ENCODE peak calls at places on chromosome 11, in seven cellular contexts. T is body of pancreas, B is heart right ventricle, K is mammary epithelial cell, J is GM06990, V is neural progenitor cell, D is pancreas. X is an unnamed sample. For H3K27me3, the result is how much of the 10 kb centered on the place peaks cover.

GRCh38 chr11:130527648-130528300 is 79.3 kb downstream of the ADAMTS15 start:
- DNase-seq in T (no peak), B (peak), K (no peak), J (no peak), V (no peak), D (no peak), X (peak)

GRCh38 chr11:67998150-67999045 is 5.5 kb downstream of the UNC93B1 start:
- DNase-seq in T (no peak), B (no peak), K (no peak), J (no peak), V (no peak), D (no peak), X (no peak)

GRCh38 chr11:2293396-2294339 is 8.1 kb downstream of the C11orf21 start:
- DNase-seq in T (peak), B (no peak), K (no peak), J (no peak), V (peak), D (no peak), X (peak)

GRCh38 chr11:128318856-128319474 is 268.4 kb downstream of the ETS1 start:
- DNase-seq in T (no peak), B (no peak), K (no peak), J (peak), V (no peak), D (no peak), X (no peak)

GRCh38 chr11:46247090-46247489 is 30.4 kb upstream of the CREB3L1 start:
- DNase-seq in T (no peak), B (no peak), K (peak), J (no peak), V (no peak), D (no peak), X (no peak)

GRCh38 chr11:128894685-128895084 is 3.5 kb downstream of the KCNJ5 start:
- DNase-seq in T (peak), B (peak), K (no peak), J (no peak), V (no peak), D (peak), X (no peak)

GRCh38 chr11:123020968-123021367 is 39.3 kb upstream of the BSX start:
- DNase-seq in T (peak), B (no peak), K (peak), J (no peak), V (peak), D (no peak), X (no peak)

GRCh38 chr11:35180311-35181233 is 41.6 kb downstream of the CD44 start:
- DNase-seq in T (no peak), B (no peak), K (no peak), J (no peak), V (peak), D (no peak), X (no peak)

GRCh38 chr11:1353383-1354124 is 36.2 kb upstream of the BRSK2 start:
- DNase-seq in T (no peak), B (no peak), K (no peak), J (no peak), V (peak), D (peak), X (no peak)

GRCh38 chr11:1676254-1676740 is 20.7 kb upstream of the KRTAP5-6 start:
- DNase-seq in T (no peak), B (no peak), K (no peak), J (no peak), V (no peak), D (no peak), X (no peak)

GRCh38 chr11:57764527-57764926 is 2.9 kb downstream of the CTNND1 start:
- DNase-seq in T (no peak), B (no peak), K (no peak), J (no peak), V (no peak), D (no peak), X (no peak)

GRCh38 chr11:35126000-35126878 is 12.7 kb upstream of the CD44 start:
- DNase-seq in T (no peak), B (no peak), K (no peak), J (peak), V (no peak), D (no peak), X (no peak)

GRCh38 chr11:28417601-28418323 is 309.6 kb downstream of the METTL15 start:
- DNase-seq in T (no peak), B (no peak), K (no peak), J (no peak), V (no peak), D (no peak), X (no peak)

GRCh38 chr11:86047275-86047991 is 21.5 kb downstream of the PICALM start:
- DNase-seq in T (no peak), B (no peak), K (peak), J (peak), V (no peak), D (no peak), X (no peak)

GRCh38 chr11:134943544-134943943 is 531.5 kb upstream of the B3GAT1 start:
- DNase-seq in T (no peak), B (no peak), K (no peak), J (no peak), V (no peak), D (no peak), X (no peak)

GRCh38 chr11:95499516-95500135 is 268.6 kb upstream of the SESN3 start:
- DNase-seq in T (no peak), B (no peak), K (peak), J (no peak), V (no peak), D (no peak), X (no peak)

GRCh38 chr11:106986261-106986660 is 32.0 kb downstream of the GUCY1A2 start:
- DNase-seq in T (no peak), B (no peak), K (no peak), J (no peak), V (no peak), D (no peak), X (no peak)

GRCh38 chr11:14418801-14419417 is 59.9 kb upstream of the RRAS2 start:
- DNase-seq in T (peak), B (no peak), K (no peak), J (no peak), V (peak), D (no peak), X (no peak)

GRCh38 chr11:62142921-62143320 is 19.1 kb downstream of the INCENP start:
- DNase-seq in T (no peak), B (no peak), K (no peak), J (no peak), V (no peak), D (peak), X (no peak)

GRCh38 chr11:133399294-133399693 is 133.0 kb downstream of the OPCML start:
- DNase-seq in T (no peak), B (no peak), K (no peak), J (no peak), V (no peak), D (no peak), X (no peak)

GRCh38 chr11:35529971-35530495 is 4.6 kb upstream of the PAMR1 start:
- DNase-seq in T (peak), B (peak), K (peak), J (no peak), V (no peak), D (no peak), X (peak)

GRCh38 chr11:10731064-10731680 is 19.9 kb upstream of the CTR9 start:
- DNase-seq in T (no peak), B (no peak), K (no peak), J (no peak), V (no peak), D (no peak), X (no peak)

GRCh38 chr11:117885777-117886176 is 9.3 kb upstream of the FXYD6 start:
- DNase-seq in T (peak), B (peak), K (no peak), J (no peak), V (no peak), D (no peak), X (no peak)

GRCh38 chr11:102187416-102188125 is 77.3 kb downstream of the YAP1 start:
- DNase-seq in T (no peak), B (no peak), K (no peak), J (no peak), V (no peak), D (no peak), X (no peak)

GRCh38 chr11:91527380-91528030 is 697.1 kb upstream of the FAT3 start:
- DNase-seq in T (no peak), B (no peak), K (no peak), J (no peak), V (peak), D (no peak), X (no peak)

GRCh38 chr11:62400760-62401159 is 18.1 kb upstream of the SCGB1A1 start:
- DNase-seq in T (peak), B (peak), K (no peak), J (no peak), V (no peak), D (peak), X (peak)

GRCh38 chr11:66100272-66101037 is 30.4 kb downstream of the PACS1 start:
- DNase-seq in T (peak), B (peak), K (no peak), J (peak), V (no peak), D (peak), X (peak)

GRCh38 chr11:19957301-19957985 is 202.8 kb downstream of the DBX1 start:
- DNase-seq in T (no peak), B (no peak), K (peak), J (no peak), V (no peak), D (no peak), X (no peak)

GRCh38 chr11:10381730-10382129 is 73.3 kb upstream of the AMPD3 start:
- DNase-seq in T (no peak), B (no peak), K (no peak), J (no peak), V (no peak), D (no peak), X (no peak)

GRCh38 chr11:128026596-128026995 is 560.8 kb downstream of the ETS1 start:
- DNase-seq in T (peak), B (no peak), K (peak), J (no peak), V (no peak), D (no peak), X (no peak)

GRCh38 chr11:91178366-91178765 is 955.5 kb upstream of the CHORDC1 start:
- DNase-seq in T (no peak), B (no peak), K (peak), J (no peak), V (no peak), D (no peak), X (no peak)

GRCh38 chr11:73316422-73316821 is 8.3 kb downstream of the ARHGEF17 start:
- DNase-seq in T (no peak), B (no peak), K (no peak), J (no peak), V (no peak), D (no peak), X (no peak)

GRCh38 chr11:83818349-83818748 is 532.2 kb upstream of the CCDC90B start:
- DNase-seq in T (no peak), B (no peak), K (peak), J (no peak), V (no peak), D (no peak), X (no peak)

GRCh38 chr11:19625438-19625837 is 87.2 kb upstream of the NAV2 start:
- DNase-seq in T (no peak), B (no peak), K (no peak), J (no peak), V (no peak), D (no peak), X (no peak)

GRCh38 chr11:76626921-76627391 is 43.6 kb downstream of the LRRC32 start:
- DNase-seq in T (no peak), B (no peak), K (peak), J (peak), V (no peak), D (no peak), X (no peak)

GRCh38 chr11:78149646-78150045 is 10.2 kb upstream of the ALG8 start:
- DNase-seq in T (no peak), B (no peak), K (peak), J (no peak), V (no peak), D (no peak), X (peak)

GRCh38 chr11:119189393-119189792 is 4.1 kb downstream of the NHERF4 start:
- DNase-seq in T (no peak), B (no peak), K (no peak), J (no peak), V (no peak), D (no peak), X (no peak)

DNA sequence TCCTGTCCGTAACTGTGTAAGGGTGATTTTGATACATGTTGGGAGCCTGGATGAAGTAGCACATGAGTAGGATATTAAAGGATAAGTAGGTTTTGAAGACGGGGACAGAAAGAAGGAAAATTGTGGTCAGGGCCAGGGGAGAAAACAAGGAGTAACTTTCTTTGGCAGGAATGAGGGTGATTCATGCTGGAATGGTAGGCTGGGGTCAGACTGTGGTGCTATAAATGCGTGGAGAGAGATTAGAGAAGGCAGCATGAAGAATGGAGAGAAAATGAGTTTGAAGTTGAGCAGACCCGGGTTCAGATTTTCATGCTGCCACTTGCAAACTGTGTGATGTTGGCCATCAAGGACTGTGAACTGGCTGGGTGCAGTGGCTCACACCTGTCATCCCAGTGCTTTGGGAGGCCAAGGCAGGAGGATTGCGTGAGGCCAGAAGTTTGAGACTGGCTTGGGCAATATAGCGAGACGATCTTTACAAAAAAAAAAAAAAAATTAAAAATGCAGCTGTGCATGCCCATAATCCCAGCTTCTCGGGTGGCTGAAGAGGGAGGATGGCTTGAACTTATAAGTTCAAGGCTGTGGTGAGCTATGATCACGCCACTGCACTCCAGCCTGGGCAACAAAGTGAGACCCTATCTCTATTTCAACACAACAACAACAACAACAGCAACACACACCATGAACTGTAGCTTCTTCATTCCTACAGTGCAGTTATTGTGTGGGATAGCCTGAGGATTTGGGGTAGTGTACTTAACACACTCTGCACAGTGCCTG is 22.3 kb downstream of the ZBTB16 start:
- DNase-seq in T (no peak), B (no peak), K (no peak), J (no peak), V (no peak), D (peak), X (no peak)
- H3K27me3 ChIP-seq in T (under half), B (under half), K (under half), J (under half), V (under half), D (under half), X (under half)

DNA sequence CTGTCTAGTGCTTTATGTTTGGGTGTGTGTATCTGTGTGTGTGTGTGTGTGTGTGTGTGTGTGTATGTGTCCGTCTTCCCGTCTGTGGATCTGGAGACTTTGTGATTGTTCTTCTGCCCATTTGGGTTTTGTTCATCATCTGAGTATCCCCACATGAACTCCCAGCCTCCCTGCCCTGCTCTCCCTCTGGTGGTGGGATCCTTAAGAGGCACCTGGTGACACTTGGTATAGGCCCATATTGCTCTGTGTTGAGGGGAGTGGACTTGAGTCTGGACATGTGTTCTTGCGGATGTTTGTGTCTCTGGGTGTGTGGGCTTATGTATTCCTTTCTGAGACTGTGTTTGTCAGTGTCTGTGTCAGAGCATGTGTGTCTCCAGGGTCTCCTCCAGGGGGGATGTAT is 15.3 kb downstream of the RCOR2 start:
- DNase-seq in T (no peak), B (no peak), K (no peak), J (no peak), V (no peak), D (no peak), X (no peak)
- TF ChIP-seq CTCF in T (peak), B (no peak), K (peak), J (peak), V (peak), D (no peak), X (no peak)

GRCh38 chr11:12693075-12693473 is 18.9 kb downstream of the TEAD1 start:
- DNase-seq in T (no peak), B (no peak), K (no peak), J (no peak), V (no peak), D (no peak), X (no peak)
- H3K27me3 ChIP-seq in T (under half), B (under half), K (under half), J (under half), V (under half), D (under half), X (under half)

GRCh38 chr11:72102946-72103753 is at the start of gene LAMTOR1:
- DNase-seq in T (peak), B (peak), K (peak), J (peak), V (peak), D (peak), X (peak)
- TF ChIP-seq CTCF in T (peak), B (peak), K (peak), J (peak), V (peak), D (peak), X (peak)